ENCODE peak calls at places on chromosomes 13 and 19, in five cellular contexts. L, W, U, P and S are unnamed samples.

GRCh38 chr13:80313668-80314278 is 27.2 kb downstream of the SPRY2 start:
- DNase-seq in U (no peak), P (no peak), W (no peak), L (no peak), S (no peak)

GRCh38 chr19:23310729-23311211 is 60.6 kb upstream of the ZNF724 start:
- DNase-seq in U (no peak), W (no peak), L (no peak), P (no peak), S (no peak)

GRCh38 chr19:13215572-13216380 is 65.6 kb downstream of the IER2 start:
- DNase-seq in P (no peak), W (peak; percentile 41), U (no peak), L (peak; percentile 15), S (no peak)

GRCh38 chr13:110431425-110431824 is 124.3 kb downstream of the COL4A2 start:
- DNase-seq in U (no peak), L (no peak), W (no peak), P (no peak), S (no peak)

GRCh38 chr19:10836478-10837325 is 690 bp upstream of the TMED1 start:
- DNase-seq in P (peak; percentile 87), W (peak; percentile 88), U (peak; percentile 94), L (no peak), S (no peak)

GRCh38 chr13:111210945-111211469 is 95.9 kb downstream of the ARHGEF7 start:
- DNase-seq in P (no peak), L (peak; percentile 20), W (no peak), U (no peak), S (no peak)

GRCh38 chr13:46844431-46844830 is 47.5 kb upstream of the ESD start:
- DNase-seq in U (no peak), W (no peak), P (no peak), L (peak; percentile 5), S (no peak)

GRCh38 chr13:101398920-101399319 is 17.4 kb downstream of the NALCN start:
- DNase-seq in W (no peak), P (peak; percentile 87), L (no peak), U (no peak), S (no peak)

GRCh38 chr13:79314652-79315051 is 91.4 kb downstream of the RBM26 start:
- DNase-seq in U (no peak), L (no peak), P (no peak), W (no peak), S (no peak)

GRCh38 chr19:42170715-42171114 is 38.5 kb upstream of the POU2F2 start:
- DNase-seq in U (no peak), P (no peak), W (no peak), L (no peak), S (no peak)

GRCh38 chr13:113126265-113127150 is 3.9 kb downstream of the F10 start:
- DNase-seq in W (no peak), U (peak; percentile 51), L (no peak), P (no peak), S (peak; percentile 75)

GRCh38 chr13:68027311-68027710 is 797.2 kb upstream of the PCDH9 start:
- DNase-seq in W (no peak), P (no peak), U (no peak), L (no peak), S (no peak)

GRCh38 chr19:50728084-50728737 is 5.0 kb downstream of the CLEC11A start:
- DNase-seq in P (no peak), U (peak; percentile 86), L (peak; percentile 71), W (peak; percentile 80), S (no peak)

GRCh38 chr13:77061362-77061761 is 34.4 kb upstream of the FBXL3 start:
- DNase-seq in W (no peak), P (peak; percentile 1), U (no peak), L (no peak), S (no peak)

GRCh38 chr19:51097166-51097736 is 11.0 kb downstream of the CTU1 start:
- DNase-seq in W (peak; percentile 83), L (peak; percentile 45), U (peak; percentile 89), P (peak; percentile 26), S (no peak)

GRCh38 chr19:30046522-30046921 is 104.5 kb downstream of the URI1 start:
- DNase-seq in P (peak; percentile 3), L (no peak), U (no peak), W (no peak), S (no peak)

GRCh38 chr19:54606891-54607781 is 13.7 kb downstream of the LILRA1 start:
- DNase-seq in W (no peak), U (no peak), L (no peak), P (no peak), S (no peak)

GRCh38 chr19:1026189-1027019 is at the start of gene CNN2:
- DNase-seq in P (peak; percentile 59), U (peak; percentile 93), W (peak; percentile 79), L (peak; percentile 76), S (no peak)

GRCh38 chr13:31956944-31957644 is 74.5 kb upstream of the FRY start:
- DNase-seq in U (no peak), P (no peak), W (no peak), L (peak; percentile 42), S (no peak)

GRCh38 chr19:39873385-39873784 is 27.2 kb upstream of the FBL start:
- DNase-seq in W (no peak), P (no peak), U (no peak), L (no peak), S (peak; percentile 84)

GRCh38 chr13:51371768-51372399 is 32.4 kb downstream of the SERPINE3 start:
- DNase-seq in P (no peak), U (no peak), L (no peak), W (no peak), S (no peak)

GRCh38 chr19:41018736-41019290 is 27.7 kb downstream of the CYP2B6 start:
- DNase-seq in W (no peak), L (no peak), U (no peak), P (no peak), S (no peak)

GRCh38 chr19:16801599-16801998 is 27.6 kb upstream of the SIN3B start:
- DNase-seq in W (no peak), U (no peak), L (peak; percentile 42), P (peak; percentile 74), S (no peak)

GRCh38 chr19:49930483-49931011 is 1.2 kb upstream of the NUP62 start:
- DNase-seq in W (no peak), P (no peak), U (no peak), L (no peak), S (no peak)

GRCh38 chr13:84662503-84662902 is 780.2 kb upstream of the SLITRK1 start:
- DNase-seq in P (no peak), W (no peak), L (no peak), U (no peak), S (no peak)

GRCh38 chr13:49044849-49045248 is 69.1 kb downstream of the FNDC3A start:
- DNase-seq in U (no peak), W (no peak), P (no peak), L (no peak), S (no peak)

GRCh38 chr19:44847144-44848035 is 1.3 kb downstream of the NECTIN2 start:
- DNase-seq in W (no peak), P (peak; percentile 31), L (peak; percentile 82), U (peak; percentile 89), S (peak; percentile 93)

GRCh38 chr13:91922969-91923592 is 524.7 kb downstream of the GPC5 start:
- DNase-seq in P (no peak), U (no peak), L (no peak), W (no peak), S (no peak)

GRCh38 chr19:38634757-38635482 is 12.5 kb upstream of the ACTN4 start:
- DNase-seq in W (peak; percentile 84), U (peak; percentile 86), P (peak; percentile 65), L (peak; percentile 61), S (no peak)

GRCh38 chr13:90447735-90448103 is 899.8 kb upstream of the MIR17HG start:
- DNase-seq in U (no peak), L (peak; percentile 16), P (peak; percentile 68), W (no peak), S (no peak)

GRCh38 chr19:55802281-55802680 is 29.5 kb downstream of the NLRP11 start:
- DNase-seq in P (no peak), U (no peak), W (no peak), L (no peak), S (no peak)

GRCh38 chr13:113548778-113549621 is 35.6 kb upstream of the TFDP1 start:
- DNase-seq in P (no peak), U (peak; percentile 41), L (no peak), W (no peak), S (peak; percentile 82)

GRCh38 chr19:9875796-9876195 is 40.7 kb downstream of the PIN1 start:
- DNase-seq in U (no peak), P (no peak), W (no peak), L (no peak), S (no peak)

GRCh38 chr19:441213-441823 is 19.5 kb downstream of the SHC2 start:
- DNase-seq in W (no peak), L (no peak), U (no peak), P (peak; percentile 18), S (no peak)

GRCh38 chr13:98761126-98761978 is 8.9 kb upstream of the SLC15A1 start:
- DNase-seq in L (peak; percentile 85), W (no peak), U (no peak), P (peak; percentile 39), S (no peak)

GRCh38 chr19:31132753-31133110 is 216.5 kb downstream of the TSHZ3 start:
- DNase-seq in P (no peak), W (no peak), L (no peak), U (no peak), S (no peak)

GRCh38 chr19:47446534-47447469 is 24.9 kb downstream of the SLC8A2 start:
- DNase-seq in U (peak; percentile 81), L (no peak), P (no peak), W (peak; percentile 55), S (no peak)

GRCh38 chr13:70362820-70363219 is 254.6 kb upstream of the KLHL1 start:
- DNase-seq in P (no peak), L (no peak), U (no peak), W (no peak), S (no peak)

GRCh38 chr13:77492982-77493381 is 42.5 kb upstream of the SCEL start:
- DNase-seq in L (peak; percentile 19), P (peak; percentile 12), U (no peak), W (no peak), S (no peak)